ENCODE peak calls at places on chromosomes 6 and 20, in six cellular contexts. I, Y, U, K, C and T are unnamed samples.

GRCh38 chr20:23100021-23100753 is 14.1 kb upstream of the CD93 start:
- DNase-seq in I (no peak), Y (no peak), C (no peak), K (no peak), U (no peak), T (no peak)

GRCh38 chr6:152454003-152454402 is 183.2 kb downstream of the SYNE1 start:
- DNase-seq in C (no peak), K (no peak), I (no peak), Y (no peak), U (no peak), T (no peak)

GRCh38 chr20:63809856-63810255 is 21.2 kb downstream of the ZBTB46 start:
- DNase-seq in I (no peak), K (no peak), U (no peak), C (no peak), Y (no peak), T (no peak)

GRCh38 chr6:72911463-72912153 is 289.7 kb downstream of the KCNQ5 start:
- DNase-seq in K (no peak), C (no peak), U (no peak), Y (no peak), I (no peak), T (no peak)

GRCh38 chr6:157110620-157111019 is 212.7 kb downstream of the TMEM242 start:
- DNase-seq in K (no peak), U (no peak), Y (no peak), C (no peak), I (no peak), T (no peak)

GRCh38 chr6:5730586-5731263 is 276.0 kb downstream of the NRN1 start:
- DNase-seq in C (no peak), I (no peak), Y (no peak), U (no peak), K (no peak), T (no peak)

GRCh38 chr20:992801-993535 is 9.1 kb downstream of the RSPO4 start:
- DNase-seq in U (no peak), C (peak; percentile 35), I (no peak), K (no peak), Y (no peak), T (no peak)

GRCh38 chr20:62120990-62121775 is 1.1 kb upstream of the LSM14B start:
- DNase-seq in Y (peak; percentile 24), U (no peak), C (peak; percentile 76), I (no peak), K (no peak), T (no peak)

GRCh38 chr6:161396539-161396938 is 122.7 kb upstream of the AGPAT4 start:
- DNase-seq in Y (no peak), C (no peak), I (no peak), K (no peak), U (no peak), T (no peak)

GRCh38 chr6:39343461-39343870 is 21.0 kb upstream of the KCNK16 start:
- DNase-seq in I (no peak), Y (no peak), C (no peak), K (no peak), U (no peak), T (no peak)

GRCh38 chr6:82259389-82259788 is 11.8 kb upstream of the IBTK start:
- DNase-seq in U (no peak), K (no peak), Y (no peak), C (no peak), I (no peak), T (no peak)

GRCh38 chr6:12605888-12606345 is 110.7 kb upstream of the PHACTR1 start:
- DNase-seq in I (peak; percentile 31), C (no peak), K (no peak), U (peak; percentile 47), Y (peak; percentile 60), T (peak; percentile 0)

GRCh38 chr20:3119044-3119443 is 34.5 kb upstream of the AVP start:
- DNase-seq in K (no peak), I (no peak), Y (no peak), U (no peak), C (no peak), T (no peak)

GRCh38 chr20:36573798-36574277 is 441 bp downstream of the TGIF2 start:
- DNase-seq in Y (no peak), U (no peak), C (peak; percentile 65), K (peak; percentile 25), I (no peak), T (no peak)

GRCh38 chr6:77458421-77458820 is 4.9 kb downstream of the HTR1B start:
- DNase-seq in Y (no peak), C (no peak), K (no peak), I (no peak), U (no peak), T (no peak)

GRCh38 chr6:12363651-12364381 is 73.7 kb downstream of the EDN1 start:
- DNase-seq in Y (peak; percentile 79), C (no peak), K (no peak), I (no peak), U (no peak), T (no peak)

GRCh38 chr6:148952147-148953041 is 205.6 kb downstream of the UST start:
- DNase-seq in U (no peak), I (peak; percentile 51), Y (no peak), C (no peak), K (no peak), T (no peak)

GRCh38 chr6:113632220-113632864 is 224.8 kb upstream of the MARCKS start:
- DNase-seq in K (no peak), I (no peak), Y (peak; percentile 91), C (peak; percentile 79), U (no peak), T (no peak)

GRCh38 chr20:19566226-19566960 is 191.7 kb upstream of the RIN2 start:
- DNase-seq in I (no peak), U (no peak), K (no peak), C (no peak), Y (peak; percentile 70), T (no peak)

GRCh38 chr6:137171824-137172733 is 1.4 kb downstream of the IL22RA2 start:
- DNase-seq in K (no peak), Y (peak; percentile 14), C (no peak), U (no peak), I (no peak), T (no peak)

GRCh38 chr20:62917720-62918119 is 8.6 kb downstream of the DIDO1 start:
- DNase-seq in U (no peak), I (no peak), Y (no peak), K (no peak), C (no peak), T (no peak)

GRCh38 chr6:47275640-47276039 is 34.1 kb downstream of the TNFRSF21 start:
- DNase-seq in K (no peak), U (no peak), C (no peak), I (no peak), Y (no peak), T (no peak)

GRCh38 chr20:36542516-36543186 is 1.3 kb downstream of the MYL9 start:
- DNase-seq in I (no peak), U (no peak), C (peak; percentile 41), K (no peak), Y (no peak), T (no peak)

GRCh38 chr6:134729590-134729989 is 220.3 kb downstream of the ALDH8A1 start:
- DNase-seq in U (no peak), Y (no peak), I (peak; percentile 35), C (no peak), K (no peak), T (peak; percentile 43)

GRCh38 chr6:138099832-138100231 is 7.4 kb downstream of the PERP start:
- DNase-seq in K (no peak), U (no peak), C (no peak), I (no peak), Y (no peak), T (no peak)

GRCh38 chr20:2839732-2840137 is 720 bp downstream of the PCED1A start:
- DNase-seq in C (peak; percentile 61), U (no peak), Y (no peak), K (no peak), I (no peak), T (no peak)